ENCODE peak calls at places on chromosomes 12 and 14, in seven cellular contexts. V is HT1080; Y is pancreas; G is ELF-1; Z is HTR-8/SVneo; F is stimulated activated naive CD8-positive, alpha-beta T cell treated with anti-CD3 and anti-CD28 coated beads, Interleukin-15, Interleukin-2, amounts not matched to agents 100 U/mL and 50 U/mL, for 24 hours; B is endodermal cell. J is an unnamed sample.

GRCh38 chr14:81005540-81006228 is 50.3 kb downstream of the TSHR start:
- DNase-seq in V (no peak), Y (no peak), G (no peak), Z (no peak), F (no peak), B (no peak), J (no peak)

GRCh38 chr14:25090281-25090680 is 40.3 kb upstream of the STXBP6 start:
- DNase-seq in V (no peak), Y (no peak), G (no peak), Z (no peak), F (no peak), B (no peak), J (no peak)

GRCh38 chr14:50083467-50084337 is 32.7 kb downstream of the VCPKMT start:
- DNase-seq in V (no peak), Y (no peak), G (no peak), Z (no peak), F (peak), B (no peak), J (no peak)

GRCh38 chr14:95054346-95055280 is 102.7 kb downstream of the DICER1 start:
- DNase-seq in V (no peak), Y (no peak), G (no peak), Z (no peak), F (no peak), B (peak), J (no peak)

GRCh38 chr14:99546230-99546879 is 57.7 kb downstream of the CCDC85C start:
- DNase-seq in V (no peak), Y (no peak), G (peak), Z (no peak), F (no peak), B (peak), J (no peak)

GRCh38 chr12:103680591-103681065 is 93.6 kb downstream of the STAB2 start:
- DNase-seq in V (no peak), Y (peak), G (no peak), Z (no peak), F (no peak), B (no peak), J (no peak)

GRCh38 chr12:93746572-93747168 is 69.5 kb downstream of the CRADD start:
- DNase-seq in V (no peak), Y (no peak), G (no peak), Z (no peak), F (no peak), B (no peak), J (no peak)

GRCh38 chr14:30610719-30611388 is 11.3 kb upstream of the SCFD1 start:
- DNase-seq in V (peak), Y (peak), G (no peak), Z (peak), F (no peak), B (no peak), J (no peak)

GRCh38 chr14:32329146-32329545 is at the start of gene AKAP6:
- DNase-seq in V (no peak), Y (no peak), G (peak), Z (no peak), F (no peak), B (no peak), J (peak)

GRCh38 chr14:67187826-67188225 is 1.4 kb upstream of the GARIN2 start:
- DNase-seq in V (peak), Y (peak), G (no peak), Z (peak), F (no peak), B (no peak), J (no peak)

GRCh38 chr14:68621400-68622365 is 171.2 kb downstream of the ZFP36L1 start:
- DNase-seq in V (no peak), Y (no peak), G (no peak), Z (no peak), F (no peak), B (peak), J (no peak)

GRCh38 chr12:20345866-20346265 is 22.5 kb upstream of the PDE3A start:
- DNase-seq in V (no peak), Y (no peak), G (no peak), Z (no peak), F (no peak), B (no peak), J (no peak)

GRCh38 chr14:99971929-99972747 is 93.1 kb upstream of the EVL start:
- DNase-seq in V (peak), Y (no peak), G (peak), Z (peak), F (peak), B (peak), J (peak)

GRCh38 chr12:46373303-46374182 is 970 bp upstream of the SLC38A2 start:
- DNase-seq in V (peak), Y (peak), G (peak), Z (no peak), F (peak), B (peak), J (peak)

GRCh38 chr12:46523863-46524770 is 151.5 kb upstream of the SLC38A2 start:
- DNase-seq in V (peak), Y (no peak), G (peak), Z (peak), F (peak), B (no peak), J (no peak)

GRCh38 chr12:26271889-26272492 is 76.6 kb downstream of the SSPN start:
- DNase-seq in V (peak), Y (peak), G (no peak), Z (peak), F (peak), B (no peak), J (no peak)

GRCh38 chr12:124026755-124027745 is 54.0 kb downstream of the ZNF664 start:
- DNase-seq in V (peak), Y (no peak), G (no peak), Z (peak), F (no peak), B (no peak), J (no peak)

GRCh38 chr14:54637829-54638446 is 71.0 kb downstream of the SAMD4A start:
- DNase-seq in V (peak), Y (no peak), G (no peak), Z (peak), F (no peak), B (no peak), J (no peak)

GRCh38 chr12:1630081-1630826 is 1.2 kb downstream of the WNT5B start:
- DNase-seq in V (no peak), Y (peak), G (peak), Z (no peak), F (peak), B (peak), J (peak)

GRCh38 chr12:103877288-103877687 is 36.3 kb upstream of the NT5DC3 start:
- DNase-seq in V (no peak), Y (no peak), G (no peak), Z (no peak), F (no peak), B (no peak), J (no peak)

GRCh38 chr14:39203659-39204606 is 28.9 kb downstream of the PNN start:
- DNase-seq in V (no peak), Y (no peak), G (peak), Z (no peak), F (no peak), B (peak), J (no peak)

GRCh38 chr14:71551291-71551955 is 380.8 kb upstream of the RGS6 start:
- DNase-seq in V (peak), Y (no peak), G (no peak), Z (no peak), F (no peak), B (no peak), J (no peak)

GRCh38 chr12:110780448-110780847 is 37.8 kb upstream of the PPP1CC start:
- DNase-seq in V (no peak), Y (no peak), G (no peak), Z (no peak), F (peak), B (no peak), J (no peak)

GRCh38 chr12:122860052-122860853 is 25.0 kb downstream of the HIP1R start:
- DNase-seq in V (peak), Y (peak), G (peak), Z (peak), F (peak), B (peak), J (peak)

GRCh38 chr14:99672506-99673327 is 11.4 kb upstream of the CYP46A1 start:
- DNase-seq in V (no peak), Y (no peak), G (no peak), Z (no peak), F (no peak), B (no peak), J (no peak)

GRCh38 chr14:57692671-57693070 is 173.2 kb downstream of the SLC35F4 start:
- DNase-seq in V (peak), Y (no peak), G (no peak), Z (no peak), F (no peak), B (no peak), J (no peak)

GRCh38 chr12:86376052-86376451 is 119.9 kb upstream of the MGAT4C start:
- DNase-seq in V (peak), Y (no peak), G (peak), Z (no peak), F (no peak), B (peak), J (no peak)

GRCh38 chr14:93329965-93330608 is 2.7 kb downstream of the BTBD7 start:
- DNase-seq in V (no peak), Y (no peak), G (no peak), Z (no peak), F (no peak), B (no peak), J (no peak)

J was measured in neural crest cell.